ENCODE peak calls at places on chromosome 6, in five cellular contexts. One of them, this sample, is unnamed.

GRCh38 chr6:33975631-33976424 is 170.1 kb downstream of the GRM4 start:
- DNase-seq in C1 segment of cervical spinal cord: no peak
- DNase-seq in NCI-H1694 treated with DMSO at 0.1 percent for 48 hours: no peak
- DNase-seq in HTR-8/SVneo: no peak
- DNase-seq in kidney glomerular epithelial cell: no peak
- DNase-seq in this sample: no peak

GRCh38 chr6:14917101-14917500 is 328.8 kb upstream of the JARID2 start:
- DNase-seq in HTR-8/SVneo: peak
- DNase-seq in NCI-H1694 treated with DMSO at 0.1 percent for 48 hours: no peak
- DNase-seq in kidney glomerular epithelial cell: peak
- DNase-seq in C1 segment of cervical spinal cord: no peak
- DNase-seq in this sample: no peak

GRCh38 chr6:42532038-42532669 is 31.7 kb upstream of the UBR2 start:
- DNase-seq in kidney glomerular epithelial cell: peak
- DNase-seq in C1 segment of cervical spinal cord: no peak
- DNase-seq in HTR-8/SVneo: peak
- DNase-seq in NCI-H1694 treated with DMSO at 0.1 percent for 48 hours: peak
- DNase-seq in this sample: no peak

GRCh38 chr6:83514877-83515466 is 2.6 kb downstream of the PRSS35 start:
- DNase-seq in HTR-8/SVneo: peak
- DNase-seq in C1 segment of cervical spinal cord: no peak
- DNase-seq in NCI-H1694 treated with DMSO at 0.1 percent for 48 hours: peak
- DNase-seq in kidney glomerular epithelial cell: peak
- DNase-seq in this sample: no peak

GRCh38 chr6:151550618-151551017 is 56.8 kb downstream of the CCDC170 start:
- DNase-seq in NCI-H1694 treated with DMSO at 0.1 percent for 48 hours: no peak
- DNase-seq in kidney glomerular epithelial cell: no peak
- DNase-seq in HTR-8/SVneo: no peak
- DNase-seq in C1 segment of cervical spinal cord: no peak
- DNase-seq in this sample: no peak

GRCh38 chr6:154491567-154492470 is 18.7 kb downstream of the CNKSR3 start:
- DNase-seq in HTR-8/SVneo: no peak
- DNase-seq in C1 segment of cervical spinal cord: no peak
- DNase-seq in kidney glomerular epithelial cell: no peak
- DNase-seq in NCI-H1694 treated with DMSO at 0.1 percent for 48 hours: no peak
- DNase-seq in this sample: no peak

GRCh38 chr6:34096193-34096592 is 49.7 kb downstream of the GRM4 start:
- DNase-seq in kidney glomerular epithelial cell: no peak
- DNase-seq in NCI-H1694 treated with DMSO at 0.1 percent for 48 hours: no peak
- DNase-seq in C1 segment of cervical spinal cord: no peak
- DNase-seq in HTR-8/SVneo: no peak
- DNase-seq in this sample: no peak

GRCh38 chr6:158488065-158488464 is 71.8 kb upstream of the TMEM181 start:
- DNase-seq in kidney glomerular epithelial cell: peak
- DNase-seq in HTR-8/SVneo: peak
- DNase-seq in C1 segment of cervical spinal cord: no peak
- DNase-seq in NCI-H1694 treated with DMSO at 0.1 percent for 48 hours: no peak
- DNase-seq in this sample: no peak

GRCh38 chr6:41449399-41450245 is 96.6 kb upstream of the FOXP4 start:
- DNase-seq in HTR-8/SVneo: no peak
- DNase-seq in NCI-H1694 treated with DMSO at 0.1 percent for 48 hours: no peak
- DNase-seq in C1 segment of cervical spinal cord: no peak
- DNase-seq in kidney glomerular epithelial cell: no peak
- DNase-seq in this sample: no peak

GRCh38 chr6:34981951-34982350 is 92.9 kb downstream of the ANKS1A start:
- DNase-seq in kidney glomerular epithelial cell: no peak
- DNase-seq in C1 segment of cervical spinal cord: no peak
- DNase-seq in HTR-8/SVneo: no peak
- DNase-seq in NCI-H1694 treated with DMSO at 0.1 percent for 48 hours: no peak
- DNase-seq in this sample: no peak

GRCh38 chr6:159935633-159936032 is 33.2 kb upstream of the IGF2R start:
- DNase-seq in NCI-H1694 treated with DMSO at 0.1 percent for 48 hours: no peak
- DNase-seq in HTR-8/SVneo: no peak
- DNase-seq in C1 segment of cervical spinal cord: no peak
- DNase-seq in kidney glomerular epithelial cell: no peak
- DNase-seq in this sample: no peak

This sample was measured in hypothalamus.